ENCODE peak calls at places on chromosomes 7 and 10, in four cellular contexts. One of them, this sample, is unnamed.

GRCh38 chr10:61172182-61172926 is 228.4 kb upstream of the RHOBTB1 start:
- DNase-seq in GM12891: no peak
- DNase-seq in K562: no peak
- DNase-seq in GM12878: no peak
- DNase-seq in this sample: no peak

GRCh38 chr10:124446830-124447740 is 2.8 kb downstream of the NKX1-2 start:
- DNase-seq in GM12891: no peak
- DNase-seq in K562: no peak
- DNase-seq in GM12878: no peak
- DNase-seq in this sample: no peak

GRCh38 chr7:131090866-131091692 is 236.6 kb upstream of the MKLN1 start:
- DNase-seq in GM12891: no peak
- DNase-seq in K562: no peak
- DNase-seq in GM12878: no peak
- DNase-seq in this sample: no peak

GRCh38 chr7:94509264-94509878 is at the start of gene CASD1:
- DNase-seq in GM12891: peak; percentile 70
- DNase-seq in K562: peak; percentile 65
- DNase-seq in GM12878: no peak
- DNase-seq in this sample: peak; percentile 8

GRCh38 chr7:127290801-127291361 is 38.1 kb upstream of the GRM8 start:
- DNase-seq in GM12891: no peak
- DNase-seq in K562: no peak
- DNase-seq in GM12878: no peak
- DNase-seq in this sample: no peak

GRCh38 chr10:60998932-60999331 is 54.9 kb upstream of the RHOBTB1 start:
- DNase-seq in GM12891: no peak
- DNase-seq in K562: no peak
- DNase-seq in GM12878: no peak
- DNase-seq in this sample: no peak

GRCh38 chr10:27998178-27998953 is 513 bp downstream of the ODAD2 start:
- DNase-seq in GM12891: peak; percentile 4
- DNase-seq in K562: no peak
- DNase-seq in GM12878: no peak
- DNase-seq in this sample: no peak

GRCh38 chr7:102234131-102234530 is 52.5 kb upstream of the SH2B2 start:
- DNase-seq in GM12891: no peak
- DNase-seq in K562: no peak
- DNase-seq in GM12878: no peak
- DNase-seq in this sample: no peak

GRCh38 chr10:15254808-15255655 is 86.5 kb upstream of the NMT2 start:
- DNase-seq in GM12891: no peak
- DNase-seq in K562: peak; percentile 61
- DNase-seq in GM12878: no peak
- DNase-seq in this sample: no peak

GRCh38 chr7:110386006-110386405 is 704.9 kb upstream of the LRRN3 start:
- DNase-seq in GM12891: no peak
- DNase-seq in K562: no peak
- DNase-seq in GM12878: no peak
- DNase-seq in this sample: no peak

GRCh38 chr7:6706666-6707407 is at the start of gene ZNF12:
- DNase-seq in GM12891: peak; percentile 86
- DNase-seq in K562: peak; percentile 97
- DNase-seq in GM12878: peak; percentile 87
- DNase-seq in this sample: peak; percentile 93

GRCh38 chr10:12954866-12955265 is 46.6 kb downstream of the CCDC3 start:
- DNase-seq in GM12891: no peak
- DNase-seq in K562: no peak
- DNase-seq in GM12878: no peak
- DNase-seq in this sample: no peak

GRCh38 chr7:101218236-101219130 is 518 bp downstream of the ZNHIT1 start:
- DNase-seq in GM12891: no peak
- DNase-seq in K562: no peak
- DNase-seq in GM12878: no peak
- DNase-seq in this sample: no peak

GRCh38 chr7:83484266-83484665 is 164.7 kb downstream of the SEMA3E start:
- DNase-seq in GM12891: no peak
- DNase-seq in K562: no peak
- DNase-seq in GM12878: no peak
- DNase-seq in this sample: no peak

GRCh38 chr10:110852897-110853296 is 18.8 kb upstream of the PDCD4 start:
- DNase-seq in GM12891: no peak
- DNase-seq in K562: no peak
- DNase-seq in GM12878: no peak
- DNase-seq in this sample: no peak

GRCh38 chr10:110850099-110850498 is 21.6 kb upstream of the PDCD4 start:
- DNase-seq in GM12891: no peak
- DNase-seq in K562: no peak
- DNase-seq in GM12878: no peak
- DNase-seq in this sample: no peak

GRCh38 chr10:110850990-110851389 is 20.7 kb upstream of the PDCD4 start:
- DNase-seq in GM12891: no peak
- DNase-seq in K562: no peak
- DNase-seq in GM12878: no peak
- DNase-seq in this sample: peak; percentile 86

GRCh38 chr10:110848106-110848505 is 23.6 kb upstream of the PDCD4 start:
- DNase-seq in GM12891: no peak
- DNase-seq in K562: no peak
- DNase-seq in GM12878: no peak
- DNase-seq in this sample: no peak

DNA sequence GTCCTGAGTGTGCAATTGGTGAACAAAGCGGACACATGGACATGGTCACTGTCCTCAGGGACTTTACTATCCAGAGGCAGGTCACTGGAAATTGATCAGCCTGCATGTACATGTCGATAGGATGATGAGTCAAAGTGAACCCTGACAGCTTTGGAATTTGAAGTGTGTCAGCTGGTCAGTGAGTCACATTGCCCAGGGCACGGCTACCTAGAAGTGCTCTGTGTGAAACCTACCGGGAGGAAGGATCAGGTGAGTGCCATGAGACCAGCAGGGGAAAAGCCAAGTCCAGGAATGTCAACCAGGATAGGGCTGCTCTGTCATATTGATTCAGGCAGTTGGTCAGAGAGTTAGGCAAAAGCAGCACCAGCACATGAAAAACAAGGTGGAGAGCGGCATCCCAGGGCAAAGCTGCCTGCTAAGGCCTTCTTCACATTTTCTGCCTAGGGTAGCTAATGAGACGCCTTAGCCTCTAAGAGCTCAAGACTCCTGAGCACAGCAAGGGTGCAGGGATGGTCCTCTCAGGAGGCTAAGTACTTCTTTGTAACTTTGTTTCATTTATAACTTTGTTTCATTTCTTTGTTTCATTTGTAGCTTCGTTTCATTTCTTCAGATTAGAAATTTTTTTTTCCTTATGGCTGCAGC is 19.4 kb upstream of the PDCD4 start:
- DNase-seq in GM12891: no peak
- DNase-seq in K562: no peak
- DNase-seq in GM12878: no peak
- DNase-seq in this sample: no peak
- TF ChIP-seq SPI1 in GM12891: no peak
- TF ChIP-seq SPI1 in K562: no peak
- TF ChIP-seq SPI1 in GM12878: no peak
- TF ChIP-seq SPI1 in this sample: no peak

GRCh38 chr7:27143022-27143949 is at the start of gene HOXA5:
- DNase-seq in GM12891: no peak
- DNase-seq in K562: no peak
- DNase-seq in GM12878: no peak
- DNase-seq in this sample: peak; percentile 93
- TF ChIP-seq SPI1 in GM12891: no peak
- TF ChIP-seq SPI1 in K562: no peak
- TF ChIP-seq SPI1 in GM12878: no peak
- TF ChIP-seq SPI1 in this sample: no peak

DNA sequence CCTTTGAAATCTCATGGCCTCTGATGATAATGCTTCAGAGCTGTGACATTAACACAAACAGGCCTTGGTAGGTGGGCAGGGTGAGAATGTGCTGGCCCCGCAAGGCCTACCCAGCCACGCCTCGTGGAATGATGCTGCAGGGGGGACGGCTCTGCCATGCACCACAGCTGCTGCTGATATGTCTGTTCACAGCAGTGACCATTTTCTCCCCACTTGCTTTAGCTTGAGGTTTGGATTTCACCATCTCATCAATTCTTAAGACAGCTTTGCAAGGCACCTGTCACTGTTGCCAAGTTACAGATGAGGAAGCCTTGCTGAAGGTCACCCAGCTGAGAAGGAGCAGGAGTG is 128.3 kb downstream of the PTPN20 start:
- DNase-seq in GM12891: no peak
- DNase-seq in K562: no peak
- DNase-seq in GM12878: no peak
- DNase-seq in this sample: no peak
- TF ChIP-seq SPI1 in GM12891: no peak
- TF ChIP-seq SPI1 in K562: no peak
- TF ChIP-seq SPI1 in GM12878: no peak
- TF ChIP-seq SPI1 in this sample: no peak

GRCh38 chr7:19224951-19225350 is 79.7 kb upstream of the FERD3L start:
- DNase-seq in GM12891: no peak
- DNase-seq in K562: no peak
- DNase-seq in GM12878: no peak
- DNase-seq in this sample: no peak
- TF ChIP-seq SPI1 in GM12891: no peak
- TF ChIP-seq SPI1 in K562: no peak
- TF ChIP-seq SPI1 in GM12878: no peak
- TF ChIP-seq SPI1 in this sample: no peak

DNA sequence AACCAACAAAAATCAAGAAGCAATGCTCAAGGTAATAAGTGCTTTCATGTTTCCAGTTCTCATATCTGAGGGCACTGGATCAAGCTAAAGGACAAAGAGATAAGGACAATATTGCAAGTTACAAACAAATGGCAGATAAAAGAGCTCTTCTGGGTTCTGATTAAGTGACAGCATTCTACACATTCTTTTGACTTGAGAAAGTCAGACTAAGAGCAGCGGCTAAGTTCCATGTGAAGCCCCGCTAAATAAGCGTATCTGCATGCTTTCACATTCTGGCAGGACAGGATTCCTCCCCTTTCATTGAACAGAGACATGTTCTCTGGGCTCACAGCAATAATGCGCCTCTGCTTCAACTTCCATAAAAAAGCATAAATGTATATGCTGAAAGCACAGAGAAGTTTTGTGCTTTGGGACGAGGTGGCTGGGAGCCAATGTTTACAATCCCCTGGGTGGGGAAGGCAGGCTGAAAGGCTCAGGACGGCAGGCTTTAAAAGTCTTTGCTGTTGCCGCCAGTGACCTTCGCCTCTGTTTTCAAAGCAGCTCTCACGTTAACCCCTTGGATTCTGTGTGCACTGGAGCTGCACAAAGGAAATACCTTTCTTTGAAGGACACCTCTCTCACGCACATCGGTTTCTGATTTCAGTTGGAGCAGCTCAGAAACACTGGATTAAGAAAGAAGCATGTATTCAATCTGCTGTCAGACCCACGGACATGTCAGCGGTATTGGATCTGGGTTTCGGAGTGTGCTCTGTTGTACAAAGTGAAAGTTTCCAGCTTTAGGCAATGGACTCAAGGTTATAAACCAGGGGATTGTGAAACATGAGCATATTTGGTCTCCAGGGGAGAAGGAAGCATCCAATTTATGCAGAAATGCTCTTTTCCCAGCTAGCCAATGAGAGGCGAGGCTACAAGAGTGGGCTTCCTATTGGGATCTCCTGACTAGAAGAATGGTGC is 105.4 kb upstream of the FAM133B start:
- DNase-seq in GM12891: no peak
- DNase-seq in K562: peak; percentile 14
- DNase-seq in GM12878: no peak
- DNase-seq in this sample: no peak
- TF ChIP-seq SPI1 in GM12891: no peak
- TF ChIP-seq SPI1 in K562: no peak
- TF ChIP-seq SPI1 in GM12878: no peak
- TF ChIP-seq SPI1 in this sample: no peak

DNA sequence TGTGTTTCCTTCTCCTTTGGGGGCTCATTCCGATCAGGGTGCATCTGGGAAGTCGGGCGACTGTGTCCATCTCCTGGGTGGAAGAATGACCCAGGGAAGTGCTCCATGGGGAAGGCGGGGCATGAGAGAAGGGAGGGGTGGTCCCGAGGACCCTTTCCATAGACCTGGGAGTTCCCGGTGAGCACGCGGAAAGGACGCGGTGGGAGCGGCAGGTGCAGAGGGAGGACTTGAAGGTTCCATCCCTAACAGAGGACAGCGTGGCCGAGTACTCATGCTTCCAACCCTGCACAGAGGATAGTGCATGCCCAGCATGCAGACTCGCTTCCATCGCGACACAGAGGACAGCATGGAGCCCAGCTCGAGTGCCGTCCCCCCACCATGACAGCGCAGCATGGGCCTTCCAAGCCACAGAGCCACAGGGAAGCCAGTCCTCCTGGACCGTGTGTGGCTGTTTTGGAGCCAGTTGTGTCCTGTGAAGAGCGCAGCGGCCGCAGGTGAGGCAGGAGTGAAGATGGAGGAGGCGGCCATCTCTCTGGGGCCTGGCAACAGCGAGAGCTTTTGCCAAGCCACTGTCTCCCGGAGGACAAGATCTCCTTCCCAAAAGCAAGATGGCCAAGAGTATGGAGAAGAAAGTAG is 281.4 kb downstream of the DNAJB6 start:
- DNase-seq in GM12891: no peak
- DNase-seq in K562: no peak
- DNase-seq in GM12878: no peak
- DNase-seq in this sample: no peak
- TF ChIP-seq SPI1 in GM12891: no peak
- TF ChIP-seq SPI1 in K562: no peak
- TF ChIP-seq SPI1 in GM12878: no peak
- TF ChIP-seq SPI1 in this sample: no peak

GRCh38 chr7:17599733-17600685 is 301.6 kb downstream of the AHR start:
- DNase-seq in GM12891: no peak
- DNase-seq in K562: no peak
- DNase-seq in GM12878: no peak
- DNase-seq in this sample: no peak
- TF ChIP-seq SPI1 in GM12891: no peak
- TF ChIP-seq SPI1 in K562: no peak
- TF ChIP-seq SPI1 in GM12878: no peak
- TF ChIP-seq SPI1 in this sample: no peak

GRCh38 chr7:44994877-44995554 is 5.0 kb upstream of the CCM2 start:
- DNase-seq in GM12891: no peak
- DNase-seq in K562: peak; percentile 94
- DNase-seq in GM12878: no peak
- DNase-seq in this sample: no peak
- TF ChIP-seq SPI1 in GM12891: peak; percentile 91
- TF ChIP-seq SPI1 in K562: peak; percentile 24
- TF ChIP-seq SPI1 in GM12878: peak; percentile 84
- TF ChIP-seq SPI1 in this sample: peak; percentile 10

GRCh38 chr7:26368542-26368941 is 76.9 kb downstream of the SNX10 start:
- DNase-seq in GM12891: no peak
- DNase-seq in K562: no peak
- DNase-seq in GM12878: no peak
- DNase-seq in this sample: no peak
- TF ChIP-seq SPI1 in GM12891: no peak
- TF ChIP-seq SPI1 in K562: no peak
- TF ChIP-seq SPI1 in GM12878: no peak
- TF ChIP-seq SPI1 in this sample: no peak

GRCh38 chr10:48985621-48986158 is 46.0 kb upstream of the LRRC18 start:
- DNase-seq in GM12891: no peak
- DNase-seq in K562: no peak
- DNase-seq in GM12878: no peak
- DNase-seq in this sample: no peak
- TF ChIP-seq SPI1 in GM12891: no peak
- TF ChIP-seq SPI1 in K562: no peak
- TF ChIP-seq SPI1 in GM12878: no peak
- TF ChIP-seq SPI1 in this sample: no peak

This sample was measured in HL-60.